ENCODE peak calls at places on chromosome 5, in four cellular contexts. N is H9, X is IMR-90, K is H1. T is an unnamed sample.

GRCh38 chr5:158879993-158880392 is 219.7 kb downstream of the EBF1 start:
- DNase-seq in K (no peak), X (no peak), N (no peak), T (no peak)

GRCh38 chr5:13957032-13957645 is 12.7 kb upstream of the DNAH5 start:
- DNase-seq in X (peak), N (no peak), K (no peak), T (peak)

GRCh38 chr5:68178579-68178978 is 37.0 kb upstream of the PIK3R1 start:
- DNase-seq in N (no peak), X (no peak), K (no peak), T (no peak)

GRCh38 chr5:54021413-54022155 is 288.8 kb downstream of the ARL15 start:
- DNase-seq in N (no peak), X (peak), K (no peak), T (no peak)

GRCh38 chr5:21680196-21680595 is 1172.9 kb downstream of the CDH12 start:
- DNase-seq in X (peak), K (no peak), N (no peak), T (no peak)

GRCh38 chr5:42887094-42887493 is 75.4 kb upstream of the SELENOP start:
- DNase-seq in K (no peak), N (no peak), X (no peak), T (no peak)

GRCh38 chr5:51465165-51465564 is 81.9 kb downstream of the ISL1 start:
- DNase-seq in X (no peak), K (no peak), N (peak), T (peak)

GRCh38 chr5:561408-561807 is 37.2 kb upstream of the SLC9A3 start:
- DNase-seq in N (no peak), X (no peak), K (no peak), T (no peak)

GRCh38 chr5:73454379-73455036 is 5.9 kb upstream of the FOXD1 start:
- DNase-seq in N (peak), K (peak), X (peak), T (peak)

GRCh38 chr5:139246394-139246793 is 47.1 kb upstream of the MATR3 start:
- DNase-seq in N (peak), K (no peak), X (peak), T (peak)

GRCh38 chr5:39178171-39178570 is 41.2 kb downstream of the FYB1 start:
- DNase-seq in N (no peak), K (no peak), X (peak), T (no peak)

GRCh38 chr5:180197016-180197702 is 11.9 kb downstream of the RASGEF1C start:
- DNase-seq in X (no peak), N (no peak), K (no peak), T (no peak)

GRCh38 chr5:176594554-176594953 is 15.4 kb downstream of the GPRIN1 start:
- DNase-seq in N (no peak), K (no peak), X (no peak), T (no peak)

GRCh38 chr5:92552206-92553160 is 1028.5 kb downstream of the NR2F1-AS1 start:
- DNase-seq in N (no peak), K (no peak), X (peak), T (no peak)

GRCh38 chr5:91468643-91469422 is 85.7 kb upstream of the ARRDC3 start:
- DNase-seq in N (no peak), K (no peak), X (no peak), T (no peak)

GRCh38 chr5:1279443-1280151 is 15.3 kb downstream of the TERT start:
- DNase-seq in N (no peak), K (no peak), X (no peak), T (no peak)

GRCh38 chr5:170640731-170641588 is 137.1 kb downstream of the KCNIP1 start:
- DNase-seq in X (no peak), K (no peak), N (no peak), T (no peak)

GRCh38 chr5:170643591-170643990 is 139.8 kb downstream of the KCNIP1 start:
- DNase-seq in K (no peak), N (no peak), X (no peak), T (no peak)

GRCh38 chr5:170642066-170642735 is 138.4 kb downstream of the KCNIP1 start:
- DNase-seq in K (no peak), X (no peak), N (no peak), T (no peak)

GRCh38 chr5:170642776-170643436 is 139.1 kb downstream of the KCNIP1 start:
- DNase-seq in K (no peak), X (no peak), N (no peak), T (no peak)

GRCh38 chr5:170641589-170642031 is 137.8 kb downstream of the KCNIP1 start:
- DNase-seq in K (no peak), N (no peak), X (no peak), T (no peak)
- H3K56ac ChIP-seq in K (no peak), N (no peak), X (no peak), T (no peak)

DNA sequence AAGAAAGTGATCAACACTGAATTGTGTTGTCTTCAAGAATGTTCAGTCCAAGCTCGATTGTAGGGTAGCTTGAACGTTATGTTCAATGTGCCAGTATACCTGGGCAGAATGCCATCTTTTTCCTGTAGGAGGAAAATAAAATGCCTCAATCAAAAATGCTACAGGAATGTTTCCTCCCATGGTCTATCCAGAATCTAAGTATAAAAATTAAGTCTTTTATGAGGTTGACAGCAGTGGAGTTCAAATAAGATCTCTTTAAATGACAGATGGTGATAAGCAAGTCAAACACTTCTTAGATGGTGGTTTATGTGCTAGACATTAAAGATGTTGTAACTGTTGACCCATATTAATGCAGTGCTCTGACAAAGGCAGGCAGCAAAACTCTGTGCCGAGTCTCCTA is 488.6 kb downstream of the CSNK1G3 start:
- DNase-seq in K (no peak), X (no peak), N (no peak), T (no peak)
- H3K56ac ChIP-seq in K (no peak), X (no peak), N (no peak), T (no peak)

GRCh38 chr5:156258934-156259333 is 68.0 kb upstream of the SGCD start:
- DNase-seq in K (no peak), N (no peak), X (no peak), T (no peak)

GRCh38 chr5:156256644-156257043 is 70.3 kb upstream of the SGCD start:
- DNase-seq in N (no peak), X (no peak), K (no peak), T (no peak)

DNA sequence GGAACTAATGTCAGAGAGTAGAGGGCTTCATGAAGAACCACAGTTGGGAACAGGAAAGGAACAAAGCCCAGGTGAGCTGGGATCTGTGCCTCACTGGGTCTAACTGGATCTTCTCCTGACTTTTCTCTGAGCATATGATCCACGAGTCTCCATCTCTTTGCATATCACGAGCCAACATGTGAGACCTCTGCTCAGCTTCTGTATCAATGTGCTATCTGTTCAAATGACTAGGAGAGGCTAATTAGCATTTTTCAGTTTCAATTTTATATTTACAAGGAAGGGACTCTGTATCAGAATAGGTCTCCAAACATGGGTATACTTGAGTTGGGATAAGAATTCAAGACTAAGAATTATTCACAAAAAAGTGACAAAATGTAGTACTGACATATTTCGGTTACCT is 73.8 kb upstream of the SGCD start:
- DNase-seq in K (no peak), X (no peak), N (no peak), T (no peak)
- H3K56ac ChIP-seq in K (no peak), X (no peak), N (no peak), T (no peak)

DNA sequence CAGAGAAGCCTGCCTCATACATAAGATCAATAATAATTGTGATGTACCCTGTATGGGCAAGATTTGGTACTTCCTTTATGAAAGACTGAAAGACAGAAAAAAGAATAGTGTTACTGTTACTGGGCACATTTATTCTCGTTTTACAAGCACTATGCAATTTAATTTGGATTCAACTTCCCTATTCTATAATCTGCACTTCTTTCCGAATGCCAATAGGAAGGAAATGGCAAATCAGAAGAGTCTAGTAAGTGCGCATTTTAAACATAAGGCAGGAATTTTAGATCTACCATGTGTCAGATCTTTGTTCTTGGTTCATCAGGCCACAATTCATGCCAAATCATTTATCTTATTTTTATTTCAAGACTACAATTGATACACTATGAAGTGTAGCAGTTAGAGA is 522.3 kb downstream of the CSNK1G3 start:
- DNase-seq in N (no peak), X (no peak), K (no peak), T (no peak)
- H3K56ac ChIP-seq in N (no peak), X (no peak), K (no peak), T (no peak)